ENCODE peak calls at places on chromosomes 3 and 15, in six cellular contexts. One of them, this sample, is unnamed.

GRCh38 chr15:77838595-77838994 is 205.9 kb upstream of the LINGO1 start:
- DNase-seq in AG04450: no peak
- DNase-seq in brain microvascular endothelial cell: no peak
- DNase-seq in glutamatergic neuron: no peak
- DNase-seq in Panc1: no peak
- DNase-seq in A549: no peak
- DNase-seq in this sample: no peak

GRCh38 chr15:80072285-80072684 is 12.8 kb downstream of the ZFAND6 start:
- DNase-seq in Panc1: peak
- DNase-seq in AG04450: peak
- DNase-seq in A549: peak
- DNase-seq in glutamatergic neuron: no peak
- DNase-seq in brain microvascular endothelial cell: peak
- DNase-seq in this sample: peak

GRCh38 chr15:50227076-50227475 is 38.5 kb downstream of the HDC start:
- DNase-seq in AG04450: peak
- DNase-seq in A549: no peak
- DNase-seq in brain microvascular endothelial cell: peak
- DNase-seq in Panc1: no peak
- DNase-seq in glutamatergic neuron: no peak
- DNase-seq in this sample: peak

GRCh38 chr3:112637700-112638099 is 3.2 kb downstream of the CCDC80 start:
- DNase-seq in AG04450: no peak
- DNase-seq in Panc1: no peak
- DNase-seq in glutamatergic neuron: no peak
- DNase-seq in A549: no peak
- DNase-seq in brain microvascular endothelial cell: no peak
- DNase-seq in this sample: no peak

GRCh38 chr3:189937302-189938255 is 183.1 kb downstream of the P3H2 start:
- DNase-seq in A549: peak
- DNase-seq in brain microvascular endothelial cell: peak
- DNase-seq in AG04450: peak
- DNase-seq in Panc1: peak
- DNase-seq in glutamatergic neuron: no peak
- DNase-seq in this sample: peak

GRCh38 chr3:128787256-128788253 is 61.6 kb downstream of the RAB7A start:
- DNase-seq in A549: peak
- DNase-seq in Panc1: peak
- DNase-seq in brain microvascular endothelial cell: peak
- DNase-seq in AG04450: no peak
- DNase-seq in glutamatergic neuron: no peak
- DNase-seq in this sample: peak

GRCh38 chr3:39271363-39271762 is 8.5 kb downstream of the CX3CR1 start:
- DNase-seq in brain microvascular endothelial cell: no peak
- DNase-seq in AG04450: no peak
- DNase-seq in glutamatergic neuron: no peak
- DNase-seq in Panc1: no peak
- DNase-seq in A549: no peak
- DNase-seq in this sample: no peak

GRCh38 chr3:129602730-129603560 is 3.5 kb downstream of the PLXND1 start:
- DNase-seq in A549: peak
- DNase-seq in brain microvascular endothelial cell: peak
- DNase-seq in Panc1: no peak
- DNase-seq in AG04450: peak
- DNase-seq in glutamatergic neuron: no peak
- DNase-seq in this sample: peak

GRCh38 chr15:31365655-31366127 is 39.1 kb downstream of the KLF13 start:
- DNase-seq in glutamatergic neuron: peak
- DNase-seq in brain microvascular endothelial cell: peak
- DNase-seq in A549: no peak
- DNase-seq in AG04450: peak
- DNase-seq in Panc1: no peak
- DNase-seq in this sample: peak

GRCh38 chr3:194638991-194639605 is 5.9 kb upstream of the TMEM44 start:
- DNase-seq in Panc1: no peak
- DNase-seq in AG04450: no peak
- DNase-seq in brain microvascular endothelial cell: no peak
- DNase-seq in A549: no peak
- DNase-seq in glutamatergic neuron: no peak
- DNase-seq in this sample: no peak

GRCh38 chr15:28912422-28912821 is 26.6 kb downstream of the APBA2 start:
- DNase-seq in brain microvascular endothelial cell: no peak
- DNase-seq in A549: no peak
- DNase-seq in Panc1: no peak
- DNase-seq in AG04450: no peak
- DNase-seq in glutamatergic neuron: no peak
- DNase-seq in this sample: no peak

GRCh38 chr3:67819447-67819846 is 165.0 kb upstream of the SUCLG2 start:
- DNase-seq in A549: no peak
- DNase-seq in glutamatergic neuron: no peak
- DNase-seq in AG04450: no peak
- DNase-seq in Panc1: no peak
- DNase-seq in brain microvascular endothelial cell: no peak
- DNase-seq in this sample: no peak
- TF ChIP-seq CTCF in A549: peak
- TF ChIP-seq CTCF in glutamatergic neuron: no peak
- TF ChIP-seq CTCF in AG04450: no peak
- TF ChIP-seq CTCF in Panc1: peak
- TF ChIP-seq CTCF in brain microvascular endothelial cell: peak
- TF ChIP-seq CTCF in this sample: peak

GRCh38 chr3:51393096-51393495 is 2.0 kb downstream of the RBM15B start:
- DNase-seq in glutamatergic neuron: no peak
- DNase-seq in AG04450: no peak
- DNase-seq in brain microvascular endothelial cell: no peak
- DNase-seq in A549: no peak
- DNase-seq in Panc1: no peak
- DNase-seq in this sample: no peak
- TF ChIP-seq CTCF in glutamatergic neuron: no peak
- TF ChIP-seq CTCF in AG04450: no peak
- TF ChIP-seq CTCF in brain microvascular endothelial cell: no peak
- TF ChIP-seq CTCF in A549: no peak
- TF ChIP-seq CTCF in Panc1: no peak
- TF ChIP-seq CTCF in this sample: no peak

DNA sequence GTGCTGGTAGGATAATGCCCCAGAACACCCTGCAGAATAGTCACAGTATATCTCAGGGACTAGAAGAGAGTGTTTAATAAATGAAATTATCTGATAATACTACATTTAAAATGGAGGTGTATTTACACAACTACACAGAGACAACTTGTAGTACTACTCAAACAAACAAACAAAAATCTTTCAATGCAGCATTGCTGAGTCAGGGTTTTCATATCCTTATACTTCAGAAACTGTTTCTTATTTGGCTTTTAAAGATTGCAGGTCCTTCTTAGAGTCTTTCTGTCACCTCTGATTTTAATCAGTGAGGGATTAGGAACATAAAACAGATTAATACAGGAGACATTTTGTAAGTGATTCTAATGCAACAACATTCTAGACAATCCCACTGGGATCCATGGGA is 57.4 kb downstream of the EPHA3 start:
- DNase-seq in glutamatergic neuron: no peak
- DNase-seq in A549: no peak
- DNase-seq in brain microvascular endothelial cell: no peak
- DNase-seq in AG04450: no peak
- DNase-seq in Panc1: no peak
- DNase-seq in this sample: no peak
- TF ChIP-seq CTCF in glutamatergic neuron: no peak
- TF ChIP-seq CTCF in A549: no peak
- TF ChIP-seq CTCF in brain microvascular endothelial cell: no peak
- TF ChIP-seq CTCF in AG04450: no peak
- TF ChIP-seq CTCF in Panc1: no peak
- TF ChIP-seq CTCF in this sample: no peak

DNA sequence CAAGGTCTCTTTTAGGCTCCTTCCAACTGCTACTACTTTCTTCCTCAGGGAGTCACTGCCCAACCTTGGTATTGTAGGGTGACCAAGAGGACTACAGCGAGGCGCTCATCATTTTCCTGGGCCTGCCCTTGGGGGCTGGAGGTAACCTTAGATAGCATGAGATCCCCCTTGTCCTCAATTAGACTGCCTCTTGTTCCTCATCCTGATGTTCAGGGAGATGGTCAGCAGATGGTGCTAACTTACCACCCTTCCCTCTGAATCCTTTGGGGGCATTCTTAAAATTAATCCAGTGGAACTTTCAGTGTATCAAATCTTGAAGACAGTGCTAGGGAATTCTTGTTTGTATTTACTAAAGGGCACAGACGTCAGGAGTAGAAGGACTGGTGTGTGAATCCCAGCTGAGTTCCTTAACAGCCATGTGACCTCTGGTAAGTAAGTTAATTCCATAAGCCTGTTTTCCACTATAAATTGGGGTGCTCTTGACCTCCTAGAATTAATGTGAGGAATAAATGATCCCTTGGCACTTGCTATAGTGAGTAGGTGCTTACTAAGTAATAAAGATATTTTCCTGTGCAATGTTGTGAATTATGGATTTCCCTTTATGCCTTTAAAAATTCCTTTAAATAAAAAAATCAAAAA is 4.1 kb upstream of the CLPX start:
- DNase-seq in glutamatergic neuron: no peak
- DNase-seq in brain microvascular endothelial cell: peak
- DNase-seq in AG04450: no peak
- DNase-seq in Panc1: peak
- DNase-seq in A549: peak
- DNase-seq in this sample: peak
- TF ChIP-seq CTCF in glutamatergic neuron: peak
- TF ChIP-seq CTCF in brain microvascular endothelial cell: peak
- TF ChIP-seq CTCF in AG04450: peak
- TF ChIP-seq CTCF in Panc1: peak
- TF ChIP-seq CTCF in A549: peak
- TF ChIP-seq CTCF in this sample: peak

DNA sequence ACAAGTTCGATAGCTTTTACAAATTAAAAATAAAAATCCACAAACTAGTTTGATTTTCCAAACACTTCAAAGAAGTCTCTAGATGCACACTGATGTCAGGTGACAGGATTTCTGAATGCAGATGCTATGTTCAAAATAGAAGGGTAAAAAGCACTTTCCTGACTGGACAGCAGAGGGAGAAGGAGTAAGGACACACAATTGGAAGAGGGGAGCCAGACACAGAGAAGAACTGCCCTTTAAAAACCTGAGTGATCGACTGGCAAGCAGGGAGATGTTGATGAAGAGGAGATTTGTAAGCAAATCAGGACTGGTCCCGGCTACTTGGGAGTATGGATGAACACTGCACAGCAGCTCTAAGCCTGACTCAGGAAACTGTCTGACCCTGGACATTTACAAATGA is 612.8 kb downstream of the MAGI1 start:
- DNase-seq in glutamatergic neuron: no peak
- DNase-seq in A549: no peak
- DNase-seq in Panc1: no peak
- DNase-seq in brain microvascular endothelial cell: peak
- DNase-seq in AG04450: no peak
- DNase-seq in this sample: peak
- TF ChIP-seq CTCF in glutamatergic neuron: peak
- TF ChIP-seq CTCF in A549: no peak
- TF ChIP-seq CTCF in Panc1: peak
- TF ChIP-seq CTCF in brain microvascular endothelial cell: peak
- TF ChIP-seq CTCF in AG04450: peak
- TF ChIP-seq CTCF in this sample: peak

GRCh38 chr3:36763111-36763849 is 1.1 kb downstream of the DCLK3 start:
- DNase-seq in Panc1: no peak
- DNase-seq in brain microvascular endothelial cell: no peak
- DNase-seq in A549: no peak
- DNase-seq in glutamatergic neuron: no peak
- DNase-seq in AG04450: no peak
- DNase-seq in this sample: no peak

GRCh38 chr3:36764704-36765038 is 318 bp upstream of the DCLK3 start:
- DNase-seq in brain microvascular endothelial cell: no peak
- DNase-seq in A549: no peak
- DNase-seq in glutamatergic neuron: no peak
- DNase-seq in Panc1: no peak
- DNase-seq in AG04450: no peak
- DNase-seq in this sample: no peak

GRCh38 chr3:36769926-36770325 is 5.6 kb upstream of the DCLK3 start:
- DNase-seq in brain microvascular endothelial cell: no peak
- DNase-seq in Panc1: no peak
- DNase-seq in glutamatergic neuron: no peak
- DNase-seq in AG04450: no peak
- DNase-seq in A549: no peak
- DNase-seq in this sample: no peak

GRCh38 chr3:36765104-36765503 is 751 bp upstream of the DCLK3 start:
- DNase-seq in glutamatergic neuron: no peak
- DNase-seq in brain microvascular endothelial cell: no peak
- DNase-seq in AG04450: no peak
- DNase-seq in Panc1: no peak
- DNase-seq in A549: no peak
- DNase-seq in this sample: no peak

DNA sequence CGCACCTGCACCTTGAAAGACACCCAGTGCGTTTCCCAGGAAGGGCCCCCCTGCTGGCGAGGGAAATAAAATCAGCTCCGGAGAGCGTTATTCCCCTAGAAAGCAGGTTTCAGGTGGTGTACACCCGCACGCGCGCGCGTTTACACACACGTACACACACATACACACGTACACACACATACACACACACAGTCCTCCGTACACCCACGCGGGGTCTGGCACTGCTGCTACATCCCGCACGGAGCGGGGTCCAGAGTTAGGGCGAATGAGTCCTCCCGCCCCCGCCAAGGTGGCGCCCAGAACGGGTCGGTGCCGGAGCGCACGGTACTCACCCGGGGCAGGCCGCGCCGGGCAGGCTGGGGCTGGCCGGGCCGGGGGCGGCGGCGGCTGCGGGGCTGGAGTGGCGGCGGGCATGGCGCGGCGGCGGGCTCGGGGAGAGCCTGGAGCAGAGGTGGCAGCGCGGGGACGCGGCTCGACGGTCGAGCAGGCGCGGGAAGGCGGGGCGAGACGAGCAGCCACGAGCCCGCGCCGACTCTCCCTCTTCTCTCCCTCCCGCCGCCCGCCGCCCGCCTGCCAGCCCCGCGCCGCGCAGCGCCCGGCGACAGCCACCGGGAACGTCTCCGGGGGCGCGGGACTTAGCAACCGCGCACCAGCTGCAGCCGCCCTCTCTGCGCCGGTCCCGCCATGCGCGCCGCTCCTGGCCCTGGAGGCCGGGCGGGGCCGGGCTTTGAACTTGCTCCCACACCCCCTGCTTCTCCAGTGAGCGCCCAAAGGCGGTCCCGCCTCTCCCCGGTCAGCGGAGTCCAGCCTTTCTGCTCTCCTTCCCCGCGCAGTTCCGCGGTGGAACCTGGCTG is at the start of gene DCLK3:
- DNase-seq in Panc1: no peak
- DNase-seq in glutamatergic neuron: peak
- DNase-seq in A549: no peak
- DNase-seq in brain microvascular endothelial cell: no peak
- DNase-seq in AG04450: no peak
- DNase-seq in this sample: no peak
- TF ChIP-seq CTCF in Panc1: no peak
- TF ChIP-seq CTCF in glutamatergic neuron: peak
- TF ChIP-seq CTCF in A549: no peak
- TF ChIP-seq CTCF in brain microvascular endothelial cell: peak
- TF ChIP-seq CTCF in AG04450: no peak
- TF ChIP-seq CTCF in this sample: no peak

DNA sequence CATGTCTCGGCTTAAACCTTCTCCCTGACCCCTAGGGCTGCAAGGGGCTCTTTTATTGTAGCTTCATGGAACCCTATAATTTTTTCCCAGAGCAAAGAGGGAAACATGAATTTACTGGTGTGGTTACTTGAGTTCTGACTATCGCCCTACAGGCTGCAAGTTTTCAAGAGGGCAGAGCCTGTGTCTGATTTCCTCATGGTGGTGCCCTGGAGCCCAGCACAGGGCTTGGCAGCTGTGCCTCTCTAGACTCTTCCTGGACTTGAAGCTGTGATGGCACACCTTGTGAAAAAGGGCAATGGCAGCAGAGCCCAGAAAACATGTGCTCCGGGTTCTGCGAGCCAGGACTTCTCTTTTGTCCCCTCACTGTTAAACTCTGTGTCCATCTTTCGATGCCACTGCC is 34.2 kb upstream of the TF start:
- DNase-seq in brain microvascular endothelial cell: no peak
- DNase-seq in AG04450: no peak
- DNase-seq in Panc1: no peak
- DNase-seq in A549: no peak
- DNase-seq in glutamatergic neuron: no peak
- DNase-seq in this sample: no peak
- TF ChIP-seq CTCF in brain microvascular endothelial cell: no peak
- TF ChIP-seq CTCF in AG04450: no peak
- TF ChIP-seq CTCF in Panc1: no peak
- TF ChIP-seq CTCF in A549: no peak
- TF ChIP-seq CTCF in glutamatergic neuron: no peak
- TF ChIP-seq CTCF in this sample: no peak